ENCODE peak calls at places on chromosomes 3 and 15, in ten cellular contexts. R is sigmoid colon; H is fibroblast of lung; O is naive thymus-derived CD8-positive, alpha-beta T cell; G is activated naive CD4-positive, alpha-beta T cell; K is stimulated activated CD4-positive, alpha-beta T cell treated with anti-CD3 and anti-CD28 coated beads, Interleukin-1b, Interleukin-23, amount 100 ng/mL, for 1 hour; W is pons; F is naive thymus-derived CD4-positive, alpha-beta T cell; D is uterus; S is sciatic nerve. N is an unnamed sample.

GRCh38 chr3:49794431-49794830 is 5.2 kb downstream of the CDHR4 start:
- DNase-seq in F (no peak), G (no peak), K (no peak), R (no peak), O (peak), S (no peak), D (no peak), W (no peak), H (no peak), N (no peak)

GRCh38 chr15:34126522-34126921 is 24.6 kb downstream of the PGBD4 start:
- DNase-seq in H (no peak), S (no peak), G (no peak), O (no peak), R (no peak), W (no peak), F (no peak), K (no peak), D (no peak), N (no peak)

GRCh38 chr3:161148832-161149475 is 43.8 kb upstream of the B3GALNT1 start:
- DNase-seq in D (no peak), F (no peak), K (no peak), O (no peak), W (no peak), R (no peak), S (no peak), H (peak), G (no peak), N (no peak)

GRCh38 chr3:136380530-136380929 is 130.4 kb downstream of the PCCB start:
- DNase-seq in W (no peak), S (no peak), G (no peak), H (peak), R (no peak), K (no peak), D (no peak), F (no peak), O (no peak), N (no peak)

GRCh38 chr15:33150516-33150915 is 44.0 kb downstream of the FMN1 start:
- DNase-seq in H (no peak), R (no peak), F (no peak), S (no peak), D (no peak), G (no peak), W (no peak), O (no peak), K (no peak), N (no peak)

GRCh38 chr3:28989646-28990089 is 291.2 kb upstream of the RBMS3 start:
- DNase-seq in S (no peak), R (no peak), W (peak), F (no peak), D (no peak), K (no peak), G (no peak), H (no peak), O (no peak), N (no peak)

GRCh38 chr3:66797916-66798560 is 200.1 kb upstream of the KBTBD8 start:
- DNase-seq in W (peak), K (no peak), G (no peak), D (peak), H (peak), S (peak), O (no peak), F (no peak), R (peak), N (peak)

GRCh38 chr3:187740446-187741399 is 4.5 kb downstream of the BCL6 start:
- DNase-seq in R (peak), H (peak), W (peak), F (peak), O (peak), G (peak), K (peak), D (peak), S (peak), N (peak)

GRCh38 chr15:57319226-57319918 is 56.9 kb upstream of the CGNL1 start:
- DNase-seq in O (no peak), D (no peak), F (no peak), G (no peak), H (no peak), W (no peak), S (no peak), K (no peak), R (no peak), N (no peak)

GRCh38 chr3:179991104-179991503 is 45.6 kb downstream of the PEX5L start:
- DNase-seq in S (no peak), R (no peak), F (no peak), K (no peak), D (no peak), W (no peak), G (no peak), O (no peak), H (no peak), N (no peak)

GRCh38 chr15:40407343-40407990 is 1.9 kb downstream of the IVD start:
- DNase-seq in W (peak), S (no peak), O (no peak), R (no peak), K (no peak), F (no peak), D (no peak), G (no peak), H (no peak), N (no peak)

GRCh38 chr3:155080692-155081091 is 573 bp downstream of the MME start:
- DNase-seq in W (no peak), F (no peak), D (no peak), G (no peak), O (no peak), S (no peak), R (no peak), K (no peak), H (no peak), N (no peak)

GRCh38 chr3:46860381-46861292 is 2.6 kb downstream of the MYL3 start:
- DNase-seq in G (no peak), R (peak), S (peak), H (no peak), F (no peak), W (no peak), D (peak), O (peak), K (no peak), N (no peak)

GRCh38 chr3:45832691-45833090 is 9.2 kb downstream of the LZTFL1 start:
- DNase-seq in H (no peak), W (no peak), S (no peak), R (no peak), F (no peak), O (no peak), G (no peak), K (no peak), D (no peak), N (peak)

GRCh38 chr3:9499455-9500107 is 54.0 kb downstream of the LHFPL4 start:
- DNase-seq in R (no peak), S (no peak), D (no peak), G (no peak), H (no peak), W (no peak), F (no peak), K (no peak), O (no peak), N (no peak)

N was measured in G401.